ENCODE peak calls at places on chromosomes 1 and 21, in eight cellular contexts. One of them, this sample, is unnamed.

GRCh38 chr1:10736623-10737267 is 59.7 kb downstream of the CASZ1 start:
- DNase-seq in H9: no peak
- DNase-seq in OCI-LY7: no peak
- DNase-seq in esophagus muscularis mucosa: no peak
- DNase-seq in stomach: peak; percentile 89
- DNase-seq in cardiac muscle cell: no peak
- DNase-seq in left ventricle myocardium inferior: no peak
- DNase-seq in colonic mucosa: no peak
- DNase-seq in this sample: no peak

GRCh38 chr1:24995121-24995520 is 65.0 kb upstream of the RUNX3 start:
- DNase-seq in OCI-LY7: no peak
- DNase-seq in stomach: no peak
- DNase-seq in esophagus muscularis mucosa: no peak
- DNase-seq in left ventricle myocardium inferior: no peak
- DNase-seq in cardiac muscle cell: no peak
- DNase-seq in colonic mucosa: no peak
- DNase-seq in H9: no peak
- DNase-seq in this sample: no peak

GRCh38 chr1:916173-917075 is 7.3 kb upstream of the SAMD11 start:
- DNase-seq in cardiac muscle cell: peak; percentile 41
- DNase-seq in H9: no peak
- DNase-seq in esophagus muscularis mucosa: no peak
- DNase-seq in left ventricle myocardium inferior: peak; percentile 19
- DNase-seq in colonic mucosa: no peak
- DNase-seq in OCI-LY7: no peak
- DNase-seq in stomach: peak; percentile 75
- DNase-seq in this sample: no peak

GRCh38 chr1:163796394-163796821 is 474.7 kb downstream of the NUF2 start:
- DNase-seq in OCI-LY7: no peak
- DNase-seq in esophagus muscularis mucosa: no peak
- DNase-seq in colonic mucosa: no peak
- DNase-seq in H9: no peak
- DNase-seq in left ventricle myocardium inferior: no peak
- DNase-seq in cardiac muscle cell: no peak
- DNase-seq in stomach: no peak
- DNase-seq in this sample: no peak

GRCh38 chr1:24127134-24127800 is 15.3 kb upstream of the MYOM3 start:
- DNase-seq in OCI-LY7: no peak
- DNase-seq in stomach: no peak
- DNase-seq in cardiac muscle cell: no peak
- DNase-seq in esophagus muscularis mucosa: no peak
- DNase-seq in left ventricle myocardium inferior: no peak
- DNase-seq in H9: no peak
- DNase-seq in colonic mucosa: no peak
- DNase-seq in this sample: no peak

GRCh38 chr1:28196330-28196729 is 19.8 kb upstream of the PTAFR start:
- DNase-seq in esophagus muscularis mucosa: no peak
- DNase-seq in cardiac muscle cell: no peak
- DNase-seq in colonic mucosa: no peak
- DNase-seq in OCI-LY7: no peak
- DNase-seq in left ventricle myocardium inferior: no peak
- DNase-seq in stomach: no peak
- DNase-seq in H9: no peak
- DNase-seq in this sample: no peak

GRCh38 chr21:38804617-38805281 is 980 bp upstream of the ETS2 start:
- DNase-seq in OCI-LY7: no peak
- DNase-seq in cardiac muscle cell: peak; percentile 61
- DNase-seq in stomach: peak; percentile 84
- DNase-seq in colonic mucosa: peak; percentile 87
- DNase-seq in left ventricle myocardium inferior: peak; percentile 79
- DNase-seq in H9: peak; percentile 61
- DNase-seq in esophagus muscularis mucosa: no peak
- DNase-seq in this sample: peak; percentile 69

GRCh38 chr1:8520483-8520966 is 202.6 kb downstream of the SLC45A1 start:
- DNase-seq in H9: no peak
- DNase-seq in esophagus muscularis mucosa: no peak
- DNase-seq in OCI-LY7: peak; percentile 66
- DNase-seq in stomach: no peak
- DNase-seq in cardiac muscle cell: no peak
- DNase-seq in left ventricle myocardium inferior: no peak
- DNase-seq in colonic mucosa: no peak
- DNase-seq in this sample: peak; percentile 76

GRCh38 chr1:207455183-207455754 is 1.1 kb downstream of the CR2 start:
- DNase-seq in left ventricle myocardium inferior: no peak
- DNase-seq in H9: no peak
- DNase-seq in esophagus muscularis mucosa: no peak
- DNase-seq in OCI-LY7: no peak
- DNase-seq in stomach: no peak
- DNase-seq in cardiac muscle cell: no peak
- DNase-seq in colonic mucosa: no peak
- DNase-seq in this sample: no peak

GRCh38 chr1:32981003-32981909 is 16.6 kb upstream of the RNF19B start:
- DNase-seq in stomach: peak; percentile 70
- DNase-seq in esophagus muscularis mucosa: no peak
- DNase-seq in colonic mucosa: peak; percentile 77
- DNase-seq in H9: no peak
- DNase-seq in left ventricle myocardium inferior: no peak
- DNase-seq in OCI-LY7: peak; percentile 90
- DNase-seq in cardiac muscle cell: peak; percentile 89
- DNase-seq in this sample: no peak

GRCh38 chr1:161739865-161740566 is 9.6 kb upstream of the DUSP12 start:
- DNase-seq in esophagus muscularis mucosa: no peak
- DNase-seq in H9: no peak
- DNase-seq in OCI-LY7: peak; percentile 74
- DNase-seq in colonic mucosa: no peak
- DNase-seq in left ventricle myocardium inferior: no peak
- DNase-seq in stomach: no peak
- DNase-seq in cardiac muscle cell: no peak
- DNase-seq in this sample: no peak

GRCh38 chr1:81703736-81704463 is 96.8 kb upstream of the ADGRL2 start:
- DNase-seq in esophagus muscularis mucosa: no peak
- DNase-seq in cardiac muscle cell: peak; percentile 46
- DNase-seq in OCI-LY7: no peak
- DNase-seq in H9: no peak
- DNase-seq in stomach: no peak
- DNase-seq in left ventricle myocardium inferior: no peak
- DNase-seq in colonic mucosa: no peak
- DNase-seq in this sample: no peak

GRCh38 chr1:230621290-230622022 is 20.8 kb upstream of the COG2 start:
- DNase-seq in H9: no peak
- DNase-seq in stomach: no peak
- DNase-seq in cardiac muscle cell: no peak
- DNase-seq in colonic mucosa: no peak
- DNase-seq in esophagus muscularis mucosa: no peak
- DNase-seq in OCI-LY7: no peak
- DNase-seq in left ventricle myocardium inferior: no peak
- DNase-seq in this sample: no peak

GRCh38 chr1:109838838-109839240 is 71.8 kb upstream of the CSF1 start:
- DNase-seq in OCI-LY7: no peak
- DNase-seq in stomach: no peak
- DNase-seq in cardiac muscle cell: peak; percentile 34
- DNase-seq in esophagus muscularis mucosa: no peak
- DNase-seq in colonic mucosa: no peak
- DNase-seq in H9: no peak
- DNase-seq in left ventricle myocardium inferior: no peak
- DNase-seq in this sample: no peak

GRCh38 chr1:10724052-10724494 is 72.4 kb downstream of the CASZ1 start:
- DNase-seq in OCI-LY7: no peak
- DNase-seq in cardiac muscle cell: peak; percentile 50
- DNase-seq in left ventricle myocardium inferior: peak; percentile 63
- DNase-seq in H9: no peak
- DNase-seq in stomach: peak; percentile 95
- DNase-seq in colonic mucosa: peak; percentile 66
- DNase-seq in esophagus muscularis mucosa: no peak
- DNase-seq in this sample: no peak

GRCh38 chr1:171817511-171818265 is 23.6 kb upstream of the DNM3 start:
- DNase-seq in stomach: no peak
- DNase-seq in OCI-LY7: no peak
- DNase-seq in left ventricle myocardium inferior: no peak
- DNase-seq in cardiac muscle cell: peak; percentile 51
- DNase-seq in H9: peak; percentile 46
- DNase-seq in colonic mucosa: no peak
- DNase-seq in esophagus muscularis mucosa: no peak
- DNase-seq in this sample: peak; percentile 11

GRCh38 chr1:233680000-233680399 is 66.1 kb downstream of the KCNK1 start:
- DNase-seq in left ventricle myocardium inferior: no peak
- DNase-seq in esophagus muscularis mucosa: no peak
- DNase-seq in cardiac muscle cell: no peak
- DNase-seq in stomach: no peak
- DNase-seq in H9: no peak
- DNase-seq in colonic mucosa: no peak
- DNase-seq in OCI-LY7: no peak
- DNase-seq in this sample: no peak

GRCh38 chr1:53621144-53621543 is 117.8 kb downstream of the GLIS1 start:
- DNase-seq in left ventricle myocardium inferior: no peak
- DNase-seq in stomach: peak; percentile 9
- DNase-seq in cardiac muscle cell: no peak
- DNase-seq in H9: peak; percentile 15
- DNase-seq in esophagus muscularis mucosa: no peak
- DNase-seq in OCI-LY7: no peak
- DNase-seq in colonic mucosa: no peak
- DNase-seq in this sample: no peak

GRCh38 chr21:34362670-34363069 is 1.1 kb upstream of the KCNE2 start:
- DNase-seq in left ventricle myocardium inferior: no peak
- DNase-seq in cardiac muscle cell: no peak
- DNase-seq in OCI-LY7: no peak
- DNase-seq in H9: no peak
- DNase-seq in esophagus muscularis mucosa: no peak
- DNase-seq in colonic mucosa: no peak
- DNase-seq in stomach: no peak
- DNase-seq in this sample: no peak

GRCh38 chr21:34364921-34365320 is 1.1 kb downstream of the KCNE2 start:
- DNase-seq in OCI-LY7: no peak
- DNase-seq in H9: no peak
- DNase-seq in esophagus muscularis mucosa: no peak
- DNase-seq in left ventricle myocardium inferior: no peak
- DNase-seq in stomach: no peak
- DNase-seq in colonic mucosa: no peak
- DNase-seq in cardiac muscle cell: no peak
- DNase-seq in this sample: no peak

GRCh38 chr21:34360488-34361241 is 3.1 kb upstream of the KCNE2 start:
- DNase-seq in stomach: no peak
- DNase-seq in OCI-LY7: peak; percentile 50
- DNase-seq in H9: no peak
- DNase-seq in left ventricle myocardium inferior: no peak
- DNase-seq in esophagus muscularis mucosa: no peak
- DNase-seq in colonic mucosa: no peak
- DNase-seq in cardiac muscle cell: no peak
- DNase-seq in this sample: no peak

GRCh38 chr21:34363733-34364132 is at the start of gene KCNE2:
- DNase-seq in OCI-LY7: no peak
- DNase-seq in stomach: peak; percentile 77
- DNase-seq in H9: no peak
- DNase-seq in colonic mucosa: no peak
- DNase-seq in cardiac muscle cell: no peak
- DNase-seq in left ventricle myocardium inferior: no peak
- DNase-seq in esophagus muscularis mucosa: no peak
- DNase-seq in this sample: no peak

DNA sequence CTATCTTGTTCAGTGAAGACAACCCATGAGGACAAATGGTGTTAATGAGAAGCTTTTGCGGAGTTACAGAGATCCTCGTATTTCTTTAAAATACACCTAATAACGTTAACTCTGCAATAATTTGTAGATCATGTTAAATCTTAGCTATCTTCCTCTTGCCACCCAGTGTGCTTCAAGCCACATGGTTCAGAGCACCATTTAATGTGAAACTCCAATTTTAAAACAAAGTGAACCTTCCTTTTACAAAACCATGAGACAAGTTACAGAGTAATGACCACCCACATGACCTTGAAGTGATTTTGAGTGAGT is 1.7 kb upstream of the KCNE2 start:
- DNase-seq in cardiac muscle cell: no peak
- DNase-seq in left ventricle myocardium inferior: no peak
- DNase-seq in stomach: no peak
- DNase-seq in H9: no peak
- DNase-seq in colonic mucosa: no peak
- DNase-seq in OCI-LY7: no peak
- DNase-seq in esophagus muscularis mucosa: no peak
- DNase-seq in this sample: no peak
- TF ChIP-seq CTCF in cardiac muscle cell: no peak
- TF ChIP-seq CTCF in left ventricle myocardium inferior: peak; percentile 4
- TF ChIP-seq CTCF in stomach: no peak
- TF ChIP-seq CTCF in H9: peak; percentile 19
- TF ChIP-seq CTCF in colonic mucosa: no peak
- TF ChIP-seq CTCF in OCI-LY7: peak; percentile 66
- TF ChIP-seq CTCF in esophagus muscularis mucosa: no peak
- TF ChIP-seq CTCF in this sample: no peak

GRCh38 chr1:67785847-67786753 is 47.2 kb downstream of the GNG12 start:
- DNase-seq in OCI-LY7: no peak
- DNase-seq in left ventricle myocardium inferior: no peak
- DNase-seq in stomach: no peak
- DNase-seq in H9: no peak
- DNase-seq in cardiac muscle cell: peak; percentile 26
- DNase-seq in colonic mucosa: no peak
- DNase-seq in esophagus muscularis mucosa: peak; percentile 83
- DNase-seq in this sample: no peak
- H3K4me1 ChIP-seq in OCI-LY7: no peaks in the 10 kb centered on the region
- H3K4me1 ChIP-seq in left ventricle myocardium inferior: peaks cover 52% of the 10 kb centered on the region
- H3K4me1 ChIP-seq in stomach: peaks cover 11% of the 10 kb centered on the region
- H3K4me1 ChIP-seq in H9: no peaks in the 10 kb centered on the region
- H3K4me1 ChIP-seq in cardiac muscle cell: peaks cover 9% of the 10 kb centered on the region
- H3K4me1 ChIP-seq in colonic mucosa: no peaks in the 10 kb centered on the region
- H3K4me1 ChIP-seq in esophagus muscularis mucosa: peaks cover 60% of the 10 kb centered on the region
- H3K4me1 ChIP-seq in this sample: no peaks in the 10 kb centered on the region

GRCh38 chr1:235015291-235015990 is 113.2 kb downstream of the TOMM20 start:
- DNase-seq in colonic mucosa: no peak
- DNase-seq in esophagus muscularis mucosa: no peak
- DNase-seq in H9: no peak
- DNase-seq in stomach: no peak
- DNase-seq in OCI-LY7: no peak
- DNase-seq in cardiac muscle cell: no peak
- DNase-seq in left ventricle myocardium inferior: no peak
- DNase-seq in this sample: no peak
- TF ChIP-seq CTCF in colonic mucosa: no peak
- TF ChIP-seq CTCF in esophagus muscularis mucosa: no peak
- TF ChIP-seq CTCF in H9: no peak
- TF ChIP-seq CTCF in stomach: no peak
- TF ChIP-seq CTCF in OCI-LY7: no peak
- TF ChIP-seq CTCF in cardiac muscle cell: no peak
- TF ChIP-seq CTCF in left ventricle myocardium inferior: no peak
- TF ChIP-seq CTCF in this sample: no peak

DNA sequence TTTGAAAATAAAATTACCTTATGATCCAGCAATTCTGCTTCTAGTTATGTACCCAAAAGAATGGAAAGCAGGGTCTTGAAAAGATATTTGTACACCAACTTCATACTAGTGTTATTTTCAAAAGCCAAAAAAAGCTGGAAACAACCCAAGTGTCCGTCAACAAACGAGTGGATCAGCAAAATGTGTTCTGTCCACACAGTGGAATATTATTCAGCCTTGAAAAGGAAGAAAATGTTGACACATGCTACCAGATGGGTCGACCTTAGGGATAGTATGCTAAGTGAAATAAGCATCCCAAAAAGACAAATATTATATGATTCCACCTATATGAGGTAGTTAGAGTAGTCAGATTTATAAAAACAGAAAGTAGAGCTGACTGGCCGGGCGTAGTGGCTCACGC is 65.3 kb downstream of the KAZN start:
- DNase-seq in esophagus muscularis mucosa: no peak
- DNase-seq in cardiac muscle cell: no peak
- DNase-seq in H9: no peak
- DNase-seq in left ventricle myocardium inferior: no peak
- DNase-seq in colonic mucosa: no peak
- DNase-seq in stomach: no peak
- DNase-seq in OCI-LY7: no peak
- DNase-seq in this sample: no peak
- H3K4me1 ChIP-seq in esophagus muscularis mucosa: no peaks in the 10 kb centered on the region
- H3K4me1 ChIP-seq in cardiac muscle cell: peaks cover 6% of the 10 kb centered on the region
- H3K4me1 ChIP-seq in H9: no peaks in the 10 kb centered on the region
- H3K4me1 ChIP-seq in left ventricle myocardium inferior: no peaks in the 10 kb centered on the region
- H3K4me1 ChIP-seq in colonic mucosa: no peaks in the 10 kb centered on the region
- H3K4me1 ChIP-seq in stomach: no peaks in the 10 kb centered on the region
- H3K4me1 ChIP-seq in OCI-LY7: peaks cover 41% of the 10 kb centered on the region
- H3K4me1 ChIP-seq in this sample: no peaks in the 10 kb centered on the region